ENCODE peak calls at places on chromosomes 5 and 9, in ten cellular contexts. G is neural progenitor cell; U is tibial artery; R is HAP-1; N is A673; Z is fibroblast of lung; Q is ovary; O is endodermal cell; A is stomach; E is effector memory CD4-positive, alpha-beta T cell. L is an unnamed sample. For H3K4me1 and H3K36me3, the result is how much of the 10 kb centered on the place peaks cover.

GRCh38 chr5:133290669-133291235 is 238.9 kb downstream of the HSPA4 start:
- DNase-seq in G (no peak), U (no peak), R (peak), N (no peak), Z (no peak), Q (no peak), O (no peak), A (no peak), E (no peak), L (no peak)

GRCh38 chr5:33129309-33129708 is 311.5 kb upstream of the TARS1 start:
- DNase-seq in G (no peak), U (no peak), R (no peak), N (no peak), Z (no peak), Q (no peak), O (no peak), A (no peak), E (no peak), L (no peak)

GRCh38 chr9:123150708-123151503 is 117.4 kb downstream of the GPR21 start:
- DNase-seq in G (no peak), U (no peak), R (no peak), N (peak), Z (no peak), Q (no peak), O (no peak), A (no peak), E (no peak), L (no peak)

GRCh38 chr5:4551034-4551433 is 589.1 kb upstream of the ADAMTS16 start:
- DNase-seq in G (no peak), U (no peak), R (no peak), N (no peak), Z (no peak), Q (no peak), O (no peak), A (no peak), E (no peak), L (no peak)

GRCh38 chr9:93209097-93209496 is 25.2 kb downstream of the WNK2 start:
- DNase-seq in G (no peak), U (no peak), R (no peak), N (no peak), Z (no peak), Q (no peak), O (no peak), A (no peak), E (no peak), L (no peak)

GRCh38 chr5:67268233-67269011 is 71.8 kb upstream of the CD180 start:
- DNase-seq in G (peak), U (peak), R (no peak), N (peak), Z (peak), Q (peak), O (no peak), A (peak), E (no peak), L (peak)

GRCh38 chr5:173530547-173530946 is 85.9 kb downstream of the BOD1 start:
- DNase-seq in G (peak), U (no peak), R (peak), N (peak), Z (no peak), Q (no peak), O (peak), A (no peak), E (no peak), L (peak)

GRCh38 chr5:42799668-42800114 is 12.0 kb downstream of the SELENOP start:
- DNase-seq in G (no peak), U (no peak), R (no peak), N (no peak), Z (no peak), Q (no peak), O (no peak), A (no peak), E (no peak), L (no peak)

GRCh38 chr9:33225319-33226152 is 14.4 kb upstream of the SPINK4 start:
- DNase-seq in G (peak), U (peak), R (peak), N (peak), Z (peak), Q (peak), O (peak), A (peak), E (peak), L (peak)

GRCh38 chr5:135398855-135399837 is at the start of gene MACROH2A1:
- DNase-seq in G (peak), U (peak), R (peak), N (peak), Z (peak), Q (peak), O (peak), A (peak), E (peak), L (peak)

GRCh38 chr5:79075646-79076426 is 6.3 kb downstream of the BHMT2 start:
- DNase-seq in G (no peak), U (no peak), R (no peak), N (no peak), Z (no peak), Q (no peak), O (no peak), A (no peak), E (no peak), L (no peak)

GRCh38 chr9:27572036-27572435 is 1.2 kb downstream of the C9orf72 start:
- DNase-seq in G (no peak), U (no peak), R (no peak), N (no peak), Z (no peak), Q (no peak), O (no peak), A (no peak), E (no peak), L (no peak)

GRCh38 chr5:56054651-56055050 is 59.9 kb upstream of the IL6ST start:
- DNase-seq in G (no peak), U (no peak), R (no peak), N (no peak), Z (peak), Q (no peak), O (no peak), A (no peak), E (no peak), L (no peak)

GRCh38 chr9:126638571-126639132 is 24.9 kb downstream of the LMX1B start:
- DNase-seq in G (peak), U (no peak), R (peak), N (peak), Z (no peak), Q (no peak), O (peak), A (no peak), E (no peak), L (no peak)

GRCh38 chr5:124583469-124584350 is 162.7 kb downstream of the ZNF608 start:
- DNase-seq in G (no peak), U (no peak), R (no peak), N (peak), Z (peak), Q (no peak), O (no peak), A (no peak), E (no peak), L (peak)

GRCh38 chr5:137605377-137605776 is 106.3 kb upstream of the SPOCK1 start:
- DNase-seq in G (peak), U (no peak), R (no peak), N (peak), Z (no peak), Q (no peak), O (peak), A (no peak), E (no peak), L (peak)

GRCh38 chr5:179301376-179301775 is 43.9 kb downstream of the ADAMTS2 start:
- DNase-seq in G (no peak), U (no peak), R (no peak), N (no peak), Z (no peak), Q (no peak), O (no peak), A (no peak), E (no peak), L (no peak)

GRCh38 chr5:180441577-180441976 is 52.6 kb upstream of the CNOT6 start:
- DNase-seq in G (no peak), U (no peak), R (no peak), N (no peak), Z (peak), Q (no peak), O (no peak), A (peak), E (no peak), L (no peak)

GRCh38 chr5:57626703-57627102 is 144.1 kb upstream of the ACTBL2 start:
- DNase-seq in G (no peak), U (no peak), R (no peak), N (no peak), Z (peak), Q (no peak), O (no peak), A (no peak), E (no peak), L (no peak)

GRCh38 chr5:169696621-169697517 is 59.8 kb downstream of the DOCK2 start:
- DNase-seq in G (no peak), U (no peak), R (no peak), N (no peak), Z (no peak), Q (no peak), O (no peak), A (no peak), E (no peak), L (peak)

GRCh38 chr5:177351392-177352329 is at the start of gene LMAN2:
- DNase-seq in G (peak), U (peak), R (peak), N (peak), Z (peak), Q (peak), O (peak), A (peak), E (peak), L (peak)

GRCh38 chr9:114495992-114496391 is 9.3 kb downstream of the WHRN start:
- DNase-seq in G (no peak), U (no peak), R (no peak), N (no peak), Z (no peak), Q (no peak), O (no peak), A (no peak), E (no peak), L (no peak)

GRCh38 chr9:108486791-108487190 is 369.0 kb downstream of the ACTL7B start:
- DNase-seq in G (no peak), U (no peak), R (no peak), N (no peak), Z (no peak), Q (no peak), O (no peak), A (no peak), E (no peak), L (no peak)

GRCh38 chr5:171149772-171150171 is 159.3 kb upstream of the TLX3 start:
- DNase-seq in G (no peak), U (no peak), R (no peak), N (no peak), Z (no peak), Q (no peak), O (no peak), A (no peak), E (no peak), L (no peak)

GRCh38 chr5:174307031-174307408 is 261.5 kb downstream of the NSG2 start:
- DNase-seq in G (no peak), U (no peak), R (no peak), N (no peak), Z (no peak), Q (no peak), O (peak), A (no peak), E (no peak), L (no peak)

GRCh38 chr5:107736608-107737007 is 65.9 kb upstream of the EFNA5 start:
- DNase-seq in G (no peak), U (no peak), R (no peak), N (no peak), Z (peak), Q (no peak), O (no peak), A (no peak), E (no peak), L (no peak)

GRCh38 chr5:153629027-153629426 is 138.6 kb downstream of the GRIA1 start:
- DNase-seq in G (peak), U (peak), R (no peak), N (peak), Z (peak), Q (no peak), O (peak), A (no peak), E (no peak), L (peak)

GRCh38 chr5:174100490-174100889 is 55.0 kb downstream of the NSG2 start:
- DNase-seq in G (no peak), U (no peak), R (no peak), N (no peak), Z (no peak), Q (no peak), O (peak), A (no peak), E (no peak), L (no peak)

GRCh38 chr5:135206862-135207261 is 172.8 kb upstream of the PITX1 start:
- DNase-seq in G (no peak), U (no peak), R (no peak), N (no peak), Z (no peak), Q (no peak), O (peak), A (no peak), E (no peak), L (no peak)

GRCh38 chr9:89657765-89658164 is 53.0 kb downstream of the GADD45G start:
- DNase-seq in G (no peak), U (no peak), R (no peak), N (no peak), Z (no peak), Q (no peak), O (peak), A (no peak), E (no peak), L (no peak)

DNA sequence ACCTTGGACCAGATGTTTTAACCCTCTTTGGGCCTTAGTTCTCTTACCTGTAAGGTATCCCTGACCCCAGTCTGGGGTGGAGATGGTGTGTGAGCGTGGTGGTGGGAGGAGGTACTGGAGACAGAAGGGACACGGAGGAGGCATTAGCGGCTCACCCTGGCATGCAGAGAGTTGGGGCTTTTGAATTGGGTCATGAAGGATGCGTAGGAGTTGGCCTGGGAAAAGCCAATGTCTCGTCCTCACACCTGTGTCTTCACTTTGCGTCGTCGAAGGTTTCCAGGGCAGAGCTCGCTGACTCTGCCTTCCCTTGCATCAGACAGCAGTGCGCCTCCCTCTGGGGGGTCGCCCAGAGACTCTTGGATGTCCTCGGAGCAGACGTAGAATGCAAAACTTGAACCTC is 11.2 kb downstream of the RXRA start:
- DNase-seq in G (no peak), U (no peak), R (no peak), N (no peak), Z (no peak), Q (no peak), O (no peak), A (no peak), E (no peak), L (no peak)
- H3K4me1 ChIP-seq in G (under half), U (under half), R (under half), N (under half), Z (under half), Q (half or more), O (under half), A (half or more), E (under half), L (under half)

DNA sequence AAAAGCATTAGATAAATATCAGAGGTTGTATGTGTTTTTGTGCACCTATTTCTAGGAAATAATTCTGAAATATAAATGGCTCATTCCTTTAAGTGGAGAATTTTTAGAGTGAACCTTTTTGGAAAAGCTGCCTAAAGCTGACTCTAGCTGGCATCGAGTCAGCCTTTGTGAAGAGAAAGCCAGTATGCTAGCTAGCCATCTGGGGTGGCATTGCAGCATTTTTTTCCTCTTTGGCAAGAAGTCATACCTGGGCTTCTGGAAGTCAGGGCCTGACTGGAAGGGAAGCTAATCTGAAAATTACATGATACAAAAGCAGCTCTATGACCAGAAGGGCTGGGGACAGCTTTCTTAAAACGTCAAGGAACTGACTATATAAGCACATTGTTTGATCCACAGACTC is 19.7 kb downstream of the ANP32B start:
- DNase-seq in G (no peak), U (no peak), R (no peak), N (no peak), Z (no peak), Q (no peak), O (no peak), A (peak), E (no peak), L (no peak)
- H3K36me3 ChIP-seq in G (under half), U (half or more), R (half or more), N (half or more), Z (under half), Q (under half), O (half or more), A (half or more), E (half or more), L (under half)

GRCh38 chr9:134375430-134376385 is 49.5 kb downstream of the RXRA start:
- DNase-seq in G (peak), U (peak), R (no peak), N (peak), Z (peak), Q (peak), O (no peak), A (no peak), E (no peak), L (peak)

GRCh38 chr9:134376386-134377142 is 50.3 kb downstream of the RXRA start:
- DNase-seq in G (no peak), U (no peak), R (no peak), N (no peak), Z (no peak), Q (peak), O (no peak), A (no peak), E (no peak), L (no peak)

GRCh38 chr9:134377976-134378375 is 51.7 kb downstream of the RXRA start:
- DNase-seq in G (no peak), U (peak), R (no peak), N (no peak), Z (no peak), Q (peak), O (no peak), A (peak), E (no peak), L (no peak)

GRCh38 chr9:134378901-134379338 is 52.7 kb downstream of the RXRA start:
- DNase-seq in G (peak), U (no peak), R (no peak), N (peak), Z (peak), Q (no peak), O (no peak), A (peak), E (no peak), L (peak)

GRCh38 chr9:134377143-134377484 is 50.9 kb downstream of the RXRA start:
- DNase-seq in G (no peak), U (no peak), R (no peak), N (no peak), Z (no peak), Q (no peak), O (no peak), A (no peak), E (no peak), L (no peak)
- H3K4me1 ChIP-seq in G (under half), U (under half), R (under half), N (half or more), Z (under half), Q (half or more), O (under half), A (half or more), E (under half), L (under half)

GRCh38 chr5:41410737-41411136 is 99.7 kb downstream of the PLCXD3 start:
- DNase-seq in G (peak), U (no peak), R (no peak), N (peak), Z (no peak), Q (no peak), O (peak), A (no peak), E (no peak), L (no peak)
- H3K36me3 ChIP-seq in G (under half), U (under half), R (under half), N (under half), Z (under half), Q (under half), O (under half), A (under half), E (under half), L (under half)

GRCh38 chr5:147558131-147558730 is 48.4 kb upstream of the DPYSL3 start:
- DNase-seq in G (no peak), U (no peak), R (no peak), N (no peak), Z (peak), Q (no peak), O (no peak), A (no peak), E (no peak), L (peak)
- H3K4me1 ChIP-seq in G (half or more), U (under half), R (under half), N (under half), Z (under half), Q (under half), O (under half), A (under half), E (under half), L (under half)

GRCh38 chr9:132905726-132906125 is 27.0 kb downstream of the SPACA9 start:
- DNase-seq in G (no peak), U (no peak), R (no peak), N (no peak), Z (no peak), Q (no peak), O (no peak), A (no peak), E (no peak), L (no peak)

GRCh38 chr9:132908635-132909034 is 29.9 kb downstream of the SPACA9 start:
- DNase-seq in G (no peak), U (no peak), R (no peak), N (no peak), Z (no peak), Q (no peak), O (no peak), A (no peak), E (peak), L (no peak)

GRCh38 chr9:132912131-132912530 is 32.3 kb downstream of the TSC1 start:
- DNase-seq in G (no peak), U (no peak), R (no peak), N (no peak), Z (no peak), Q (no peak), O (no peak), A (no peak), E (no peak), L (no peak)

GRCh38 chr9:132914924-132915323 is 29.5 kb downstream of the TSC1 start:
- DNase-seq in G (no peak), U (no peak), R (no peak), N (no peak), Z (no peak), Q (no peak), O (no peak), A (no peak), E (no peak), L (no peak)

GRCh38 chr9:132910376-132910775 is 31.7 kb downstream of the SPACA9 start:
- DNase-seq in G (no peak), U (no peak), R (no peak), N (no peak), Z (no peak), Q (no peak), O (no peak), A (no peak), E (no peak), L (no peak)
- H3K36me3 ChIP-seq in G (under half), U (half or more), R (under half), N (under half), Z (under half), Q (under half), O (half or more), A (half or more), E (under half), L (under half)

GRCh38 chr9:21334969-21335632 is at the start of gene KLHL9:
- DNase-seq in G (peak), U (peak), R (peak), N (peak), Z (peak), Q (peak), O (peak), A (peak), E (peak), L (peak)

GRCh38 chr9:21336467-21336866 is 1.3 kb upstream of the KLHL9 start:
- DNase-seq in G (no peak), U (no peak), R (no peak), N (no peak), Z (no peak), Q (no peak), O (no peak), A (no peak), E (no peak), L (no peak)

GRCh38 chr9:21331676-21332402 is 3.4 kb downstream of the KLHL9 start:
- DNase-seq in G (no peak), U (no peak), R (no peak), N (no peak), Z (no peak), Q (no peak), O (no peak), A (no peak), E (no peak), L (no peak)

GRCh38 chr9:21334603-21334968 is 618 bp downstream of the KLHL9 start:
- DNase-seq in G (peak), U (no peak), R (no peak), N (peak), Z (peak), Q (no peak), O (no peak), A (no peak), E (no peak), L (no peak)
- H3K4me1 ChIP-seq in G (under half), U (under half), R (under half), N (under half), Z (under half), Q (under half), O (under half), A (half or more), E (under half), L (under half)